ENCODE peak calls at places on chromosome 12, in four cellular contexts. S is progenitor cell of endocrine pancreas, V is hepatocyte, H is A549. A is an unnamed sample.

GRCh38 chr12:126772171-126772864 is 1494.7 kb upstream of the TMEM132C start:
- DNase-seq in S (no peak), V (no peak), H (peak), A (no peak)

GRCh38 chr12:45973526-45973925 is 16.8 kb downstream of the SCAF11 start:
- DNase-seq in S (no peak), V (no peak), H (no peak), A (no peak)

GRCh38 chr12:79452906-79453305 is 237.9 kb downstream of the PAWR start:
- DNase-seq in S (no peak), V (no peak), H (no peak), A (no peak)

GRCh38 chr12:104877107-104877705 is 80.9 kb downstream of the SLC41A2 start:
- DNase-seq in S (no peak), V (peak), H (peak), A (peak)

GRCh38 chr12:12441051-12441807 is 84.4 kb downstream of the BORCS5 start:
- DNase-seq in S (no peak), V (no peak), H (no peak), A (no peak)

GRCh38 chr12:111446044-111446581 is 40.4 kb downstream of the SH2B3 start:
- DNase-seq in S (no peak), V (no peak), H (no peak), A (no peak)

GRCh38 chr12:132077322-132078100 is 66.6 kb downstream of the DDX51 start:
- DNase-seq in S (no peak), V (no peak), H (no peak), A (no peak)

GRCh38 chr12:106764738-106765137 is 9.7 kb upstream of the RIC8B start:
- DNase-seq in S (no peak), V (no peak), H (no peak), A (peak)

GRCh38 chr12:7374423-7375144 is 69.4 kb downstream of the CD163L1 start:
- DNase-seq in S (no peak), V (peak), H (peak), A (no peak)

GRCh38 chr12:82805812-82806497 is 119.2 kb downstream of the TMTC2 start:
- DNase-seq in S (no peak), V (no peak), H (no peak), A (no peak)

GRCh38 chr12:69821441-69822204 is 3.4 kb upstream of the MYRFL start:
- DNase-seq in S (no peak), V (no peak), H (no peak), A (no peak)

GRCh38 chr12:107554941-107555340 is 130.7 kb upstream of the PWP1 start:
- DNase-seq in S (no peak), V (no peak), H (no peak), A (no peak)

GRCh38 chr12:128267651-128268347 is 829 bp downstream of the TMEM132C start:
- DNase-seq in S (no peak), V (peak), H (no peak), A (no peak)

GRCh38 chr12:116295327-116296263 is 18.1 kb upstream of the MED13L start:
- DNase-seq in S (no peak), V (peak), H (no peak), A (no peak)

GRCh38 chr12:41932028-41932427 is 212.6 kb downstream of the GXYLT1 start:
- DNase-seq in S (no peak), V (no peak), H (no peak), A (no peak)

GRCh38 chr12:132261328-132262138 is 67.9 kb downstream of the GALNT9 start:
- DNase-seq in S (no peak), V (no peak), H (no peak), A (no peak)

A was measured in head of caudate nucleus.